ENCODE peak calls at places on chromosomes 4 and X, in nine cellular contexts. One of them, this sample, is unnamed.

GRCh38 chrX:23223169-23223568 is 111.5 kb upstream of the PTCHD1 start:
- DNase-seq in suprapubic skin: no peak
- DNase-seq in colonic mucosa: no peak
- DNase-seq in GM23338: no peak
- DNase-seq in B cell: no peak
- DNase-seq in fibroblast of pulmonary artery: no peak
- DNase-seq in tibial artery: no peak
- DNase-seq in adrenal gland: no peak
- DNase-seq in HCT116: no peak
- DNase-seq in this sample: no peak

GRCh38 chr4:26131053-26131452 is 189.8 kb upstream of the RBPJ start:
- DNase-seq in fibroblast of pulmonary artery: no peak
- DNase-seq in B cell: no peak
- DNase-seq in colonic mucosa: no peak
- DNase-seq in GM23338: no peak
- DNase-seq in suprapubic skin: no peak
- DNase-seq in tibial artery: no peak
- DNase-seq in adrenal gland: no peak
- DNase-seq in HCT116: no peak
- DNase-seq in this sample: no peak

GRCh38 chr4:82519776-82520175 is 42.0 kb downstream of the TMEM150C start:
- DNase-seq in HCT116: no peak
- DNase-seq in tibial artery: no peak
- DNase-seq in adrenal gland: no peak
- DNase-seq in suprapubic skin: no peak
- DNase-seq in fibroblast of pulmonary artery: peak
- DNase-seq in colonic mucosa: no peak
- DNase-seq in B cell: no peak
- DNase-seq in GM23338: no peak
- DNase-seq in this sample: no peak

GRCh38 chr4:56907489-56908205 is at the start of gene REST:
- DNase-seq in colonic mucosa: peak
- DNase-seq in tibial artery: peak
- DNase-seq in GM23338: peak
- DNase-seq in HCT116: no peak
- DNase-seq in suprapubic skin: peak
- DNase-seq in adrenal gland: peak
- DNase-seq in fibroblast of pulmonary artery: peak
- DNase-seq in B cell: peak
- DNase-seq in this sample: peak

GRCh38 chr4:80186666-80187065 is 10.6 kb upstream of the PRDM8 start:
- DNase-seq in adrenal gland: no peak
- DNase-seq in HCT116: no peak
- DNase-seq in fibroblast of pulmonary artery: no peak
- DNase-seq in suprapubic skin: no peak
- DNase-seq in B cell: no peak
- DNase-seq in GM23338: no peak
- DNase-seq in tibial artery: no peak
- DNase-seq in colonic mucosa: no peak
- DNase-seq in this sample: no peak

GRCh38 chrX:150831863-150832262 is 66.6 kb downstream of the CD99L2 start:
- DNase-seq in GM23338: no peak
- DNase-seq in fibroblast of pulmonary artery: no peak
- DNase-seq in B cell: no peak
- DNase-seq in adrenal gland: no peak
- DNase-seq in tibial artery: no peak
- DNase-seq in suprapubic skin: no peak
- DNase-seq in HCT116: no peak
- DNase-seq in colonic mucosa: no peak
- DNase-seq in this sample: no peak

GRCh38 chrX:110145305-110145704 is 142.4 kb downstream of the TMEM164 start:
- DNase-seq in adrenal gland: no peak
- DNase-seq in B cell: no peak
- DNase-seq in tibial artery: no peak
- DNase-seq in GM23338: no peak
- DNase-seq in suprapubic skin: no peak
- DNase-seq in colonic mucosa: no peak
- DNase-seq in HCT116: no peak
- DNase-seq in fibroblast of pulmonary artery: no peak
- DNase-seq in this sample: no peak

GRCh38 chr4:56871357-56871993 is 36.2 kb upstream of the REST start:
- DNase-seq in adrenal gland: no peak
- DNase-seq in B cell: no peak
- DNase-seq in GM23338: peak
- DNase-seq in suprapubic skin: no peak
- DNase-seq in colonic mucosa: no peak
- DNase-seq in HCT116: no peak
- DNase-seq in fibroblast of pulmonary artery: peak
- DNase-seq in tibial artery: no peak
- DNase-seq in this sample: no peak

GRCh38 chrX:153804100-153804595 is 9.7 kb downstream of the SSR4 start:
- DNase-seq in tibial artery: no peak
- DNase-seq in suprapubic skin: no peak
- DNase-seq in adrenal gland: no peak
- DNase-seq in GM23338: no peak
- DNase-seq in fibroblast of pulmonary artery: no peak
- DNase-seq in HCT116: no peak
- DNase-seq in B cell: no peak
- DNase-seq in colonic mucosa: no peak
- DNase-seq in this sample: no peak

GRCh38 chr4:145843651-145844050 is 95.0 kb downstream of the ZNF827 start:
- DNase-seq in adrenal gland: no peak
- DNase-seq in tibial artery: no peak
- DNase-seq in HCT116: no peak
- DNase-seq in GM23338: no peak
- DNase-seq in B cell: no peak
- DNase-seq in fibroblast of pulmonary artery: no peak
- DNase-seq in colonic mucosa: no peak
- DNase-seq in suprapubic skin: no peak
- DNase-seq in this sample: no peak

GRCh38 chr4:10371869-10372471 is 85.3 kb downstream of the ZNF518B start:
- DNase-seq in tibial artery: no peak
- DNase-seq in colonic mucosa: no peak
- DNase-seq in suprapubic skin: no peak
- DNase-seq in B cell: no peak
- DNase-seq in HCT116: no peak
- DNase-seq in adrenal gland: peak
- DNase-seq in fibroblast of pulmonary artery: peak
- DNase-seq in GM23338: peak
- DNase-seq in this sample: peak

GRCh38 chr4:156677136-156677535 is 294.5 kb downstream of the PDGFC start:
- DNase-seq in fibroblast of pulmonary artery: peak
- DNase-seq in B cell: no peak
- DNase-seq in GM23338: peak
- DNase-seq in HCT116: peak
- DNase-seq in colonic mucosa: peak
- DNase-seq in tibial artery: no peak
- DNase-seq in adrenal gland: no peak
- DNase-seq in suprapubic skin: no peak
- DNase-seq in this sample: peak

GRCh38 chr4:114547340-114548134 is 51.1 kb upstream of the UGT8 start:
- DNase-seq in B cell: no peak
- DNase-seq in tibial artery: no peak
- DNase-seq in GM23338: no peak
- DNase-seq in adrenal gland: no peak
- DNase-seq in fibroblast of pulmonary artery: no peak
- DNase-seq in suprapubic skin: no peak
- DNase-seq in HCT116: no peak
- DNase-seq in colonic mucosa: no peak
- DNase-seq in this sample: no peak

GRCh38 chrX:95076449-95076848 is 1402.4 kb downstream of the FAM133A start:
- DNase-seq in fibroblast of pulmonary artery: peak
- DNase-seq in colonic mucosa: no peak
- DNase-seq in B cell: no peak
- DNase-seq in tibial artery: no peak
- DNase-seq in GM23338: peak
- DNase-seq in adrenal gland: no peak
- DNase-seq in HCT116: no peak
- DNase-seq in suprapubic skin: no peak
- DNase-seq in this sample: peak

GRCh38 chrX:99353412-99353811 is 1056.7 kb downstream of the PCDH19 start:
- DNase-seq in suprapubic skin: no peak
- DNase-seq in GM23338: no peak
- DNase-seq in tibial artery: no peak
- DNase-seq in B cell: no peak
- DNase-seq in fibroblast of pulmonary artery: no peak
- DNase-seq in colonic mucosa: no peak
- DNase-seq in HCT116: no peak
- DNase-seq in adrenal gland: no peak
- DNase-seq in this sample: no peak

GRCh38 chrX:2502668-2503519 is 2.1 kb upstream of the DHRSX start:
- DNase-seq in HCT116: no peak
- DNase-seq in fibroblast of pulmonary artery: peak
- DNase-seq in B cell: no peak
- DNase-seq in colonic mucosa: peak
- DNase-seq in suprapubic skin: no peak
- DNase-seq in tibial artery: no peak
- DNase-seq in adrenal gland: peak
- DNase-seq in GM23338: no peak
- DNase-seq in this sample: peak

GRCh38 chrX:71367396-71367795 is 1.2 kb downstream of the TAF1 start:
- DNase-seq in tibial artery: no peak
- DNase-seq in suprapubic skin: no peak
- DNase-seq in fibroblast of pulmonary artery: peak
- DNase-seq in adrenal gland: peak
- DNase-seq in HCT116: no peak
- DNase-seq in colonic mucosa: no peak
- DNase-seq in B cell: no peak
- DNase-seq in GM23338: no peak
- DNase-seq in this sample: no peak

GRCh38 chr4:136928957-136929411 is 603.3 kb downstream of the PCDH18 start:
- DNase-seq in GM23338: no peak
- DNase-seq in tibial artery: no peak
- DNase-seq in fibroblast of pulmonary artery: no peak
- DNase-seq in B cell: no peak
- DNase-seq in suprapubic skin: no peak
- DNase-seq in HCT116: no peak
- DNase-seq in colonic mucosa: no peak
- DNase-seq in adrenal gland: no peak
- DNase-seq in this sample: no peak
- TF ChIP-seq CTCF in GM23338: no peak
- TF ChIP-seq CTCF in tibial artery: no peak
- TF ChIP-seq CTCF in fibroblast of pulmonary artery: no peak
- TF ChIP-seq CTCF in B cell: no peak
- TF ChIP-seq CTCF in suprapubic skin: no peak
- TF ChIP-seq CTCF in HCT116: no peak
- TF ChIP-seq CTCF in colonic mucosa: no peak
- TF ChIP-seq CTCF in adrenal gland: no peak
- TF ChIP-seq CTCF in this sample: no peak

GRCh38 chrX:20248592-20249192 is 18.0 kb downstream of the RPS6KA3 start:
- DNase-seq in adrenal gland: no peak
- DNase-seq in fibroblast of pulmonary artery: no peak
- DNase-seq in tibial artery: no peak
- DNase-seq in colonic mucosa: no peak
- DNase-seq in B cell: no peak
- DNase-seq in GM23338: no peak
- DNase-seq in suprapubic skin: no peak
- DNase-seq in HCT116: no peak
- DNase-seq in this sample: no peak

GRCh38 chrX:20254712-20255299 is 11.9 kb downstream of the RPS6KA3 start:
- DNase-seq in HCT116: no peak
- DNase-seq in colonic mucosa: no peak
- DNase-seq in tibial artery: no peak
- DNase-seq in B cell: no peak
- DNase-seq in GM23338: no peak
- DNase-seq in suprapubic skin: no peak
- DNase-seq in fibroblast of pulmonary artery: peak
- DNase-seq in adrenal gland: no peak
- DNase-seq in this sample: no peak

GRCh38 chrX:20252392-20253231 is 14.1 kb downstream of the RPS6KA3 start:
- DNase-seq in HCT116: peak
- DNase-seq in fibroblast of pulmonary artery: peak
- DNase-seq in suprapubic skin: peak
- DNase-seq in tibial artery: peak
- DNase-seq in GM23338: peak
- DNase-seq in colonic mucosa: peak
- DNase-seq in B cell: no peak
- DNase-seq in adrenal gland: peak
- DNase-seq in this sample: peak

GRCh38 chrX:20253232-20253543 is 13.5 kb downstream of the RPS6KA3 start:
- DNase-seq in B cell: no peak
- DNase-seq in GM23338: no peak
- DNase-seq in HCT116: no peak
- DNase-seq in adrenal gland: no peak
- DNase-seq in colonic mucosa: no peak
- DNase-seq in suprapubic skin: no peak
- DNase-seq in tibial artery: no peak
- DNase-seq in fibroblast of pulmonary artery: no peak
- DNase-seq in this sample: no peak
- TF ChIP-seq CTCF in B cell: no peak
- TF ChIP-seq CTCF in GM23338: no peak
- TF ChIP-seq CTCF in HCT116: no peak
- TF ChIP-seq CTCF in adrenal gland: peak
- TF ChIP-seq CTCF in colonic mucosa: no peak
- TF ChIP-seq CTCF in suprapubic skin: no peak
- TF ChIP-seq CTCF in tibial artery: no peak
- TF ChIP-seq CTCF in fibroblast of pulmonary artery: no peak
- TF ChIP-seq CTCF in this sample: no peak

DNA sequence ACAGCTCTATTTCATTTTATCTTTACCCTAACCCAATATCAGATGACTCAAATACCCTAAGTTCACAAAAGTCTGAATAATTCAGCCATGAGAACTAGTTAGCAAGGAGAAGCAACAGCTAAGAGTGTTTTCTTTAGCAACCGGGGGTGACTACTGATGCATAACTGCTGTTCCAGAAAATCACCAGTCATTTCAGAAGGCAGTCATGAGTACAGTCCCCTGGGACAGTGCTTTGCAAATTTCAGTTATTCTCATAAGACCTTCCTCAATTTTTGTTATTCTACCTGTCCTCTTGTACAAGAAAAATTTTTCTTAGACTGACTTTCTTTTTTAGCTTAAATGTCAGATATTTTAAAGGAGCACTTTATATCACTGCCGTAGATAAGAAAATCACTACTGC is 16.4 kb downstream of the BANK1 start:
- DNase-seq in tibial artery: no peak
- DNase-seq in HCT116: no peak
- DNase-seq in GM23338: no peak
- DNase-seq in colonic mucosa: no peak
- DNase-seq in suprapubic skin: no peak
- DNase-seq in B cell: peak
- DNase-seq in fibroblast of pulmonary artery: peak
- DNase-seq in adrenal gland: no peak
- DNase-seq in this sample: no peak
- TF ChIP-seq CTCF in tibial artery: no peak
- TF ChIP-seq CTCF in HCT116: no peak
- TF ChIP-seq CTCF in GM23338: no peak
- TF ChIP-seq CTCF in colonic mucosa: no peak
- TF ChIP-seq CTCF in suprapubic skin: no peak
- TF ChIP-seq CTCF in B cell: peak
- TF ChIP-seq CTCF in fibroblast of pulmonary artery: no peak
- TF ChIP-seq CTCF in adrenal gland: no peak
- TF ChIP-seq CTCF in this sample: no peak

DNA sequence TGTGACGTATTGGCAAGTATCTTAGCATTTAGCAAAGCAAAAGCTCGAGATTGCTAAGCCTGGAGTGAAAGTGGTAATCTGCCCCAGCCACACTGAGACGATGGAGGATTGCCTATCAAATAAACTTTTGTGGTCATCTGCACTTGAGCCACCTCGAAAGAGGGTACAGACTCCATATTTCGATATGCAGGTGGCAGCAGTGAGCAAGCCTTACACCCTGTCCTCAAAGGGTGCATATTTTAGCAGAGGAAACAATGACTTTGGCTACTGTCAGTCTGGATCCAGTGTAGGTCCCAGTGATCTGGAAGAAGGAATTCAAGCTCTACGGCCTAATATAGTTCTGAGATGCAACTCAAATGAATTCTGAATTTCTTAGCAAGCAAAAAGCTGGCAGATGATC is 153.9 kb downstream of the ATG4A start:
- DNase-seq in colonic mucosa: no peak
- DNase-seq in suprapubic skin: no peak
- DNase-seq in fibroblast of pulmonary artery: no peak
- DNase-seq in tibial artery: no peak
- DNase-seq in adrenal gland: no peak
- DNase-seq in HCT116: no peak
- DNase-seq in B cell: no peak
- DNase-seq in GM23338: peak
- DNase-seq in this sample: no peak
- TF ChIP-seq CTCF in colonic mucosa: no peak
- TF ChIP-seq CTCF in suprapubic skin: no peak
- TF ChIP-seq CTCF in fibroblast of pulmonary artery: no peak
- TF ChIP-seq CTCF in tibial artery: no peak
- TF ChIP-seq CTCF in adrenal gland: no peak
- TF ChIP-seq CTCF in HCT116: peak
- TF ChIP-seq CTCF in B cell: no peak
- TF ChIP-seq CTCF in GM23338: peak
- TF ChIP-seq CTCF in this sample: no peak